ENCODE peak calls at places on chromosomes 6 and 20, in four cellular contexts. H, A, S and G are unnamed samples.

GRCh38 chr6:88059221-88059620 is 11.6 kb downstream of the SPACA1 start:
- DNase-seq in S (no peak), H (no peak), A (no peak), G (no peak)

GRCh38 chr20:63769891-63770474 is 30.4 kb downstream of the SLC2A4RG start:
- DNase-seq in H (no peak), S (no peak), A (no peak), G (no peak)

GRCh38 chr6:167827588-167828324 is 1.0 kb downstream of the AFDN start:
- DNase-seq in H (peak; percentile 43), S (peak; percentile 37), A (no peak), G (no peak)

GRCh38 chr6:138162104-138162946 is 586 bp downstream of the ARFGEF3 start:
- DNase-seq in S (peak; percentile 31), H (no peak), A (peak; percentile 10), G (peak; percentile 59)

GRCh38 chr20:23456416-23456815 is 3.7 kb upstream of the CST11 start:
- DNase-seq in A (no peak), H (no peak), S (no peak), G (no peak)

GRCh38 chr20:3449319-3449718 is 21.5 kb upstream of the ATRN start:
- DNase-seq in H (no peak), A (no peak), S (no peak), G (no peak)

GRCh38 chr6:118562959-118563358 is 14.9 kb downstream of the PLN start:
- DNase-seq in S (no peak), A (no peak), H (no peak), G (no peak)

GRCh38 chr6:129069006-129069405 is 186.1 kb downstream of the LAMA2 start:
- DNase-seq in S (no peak), A (no peak), H (no peak), G (no peak)

DNA sequence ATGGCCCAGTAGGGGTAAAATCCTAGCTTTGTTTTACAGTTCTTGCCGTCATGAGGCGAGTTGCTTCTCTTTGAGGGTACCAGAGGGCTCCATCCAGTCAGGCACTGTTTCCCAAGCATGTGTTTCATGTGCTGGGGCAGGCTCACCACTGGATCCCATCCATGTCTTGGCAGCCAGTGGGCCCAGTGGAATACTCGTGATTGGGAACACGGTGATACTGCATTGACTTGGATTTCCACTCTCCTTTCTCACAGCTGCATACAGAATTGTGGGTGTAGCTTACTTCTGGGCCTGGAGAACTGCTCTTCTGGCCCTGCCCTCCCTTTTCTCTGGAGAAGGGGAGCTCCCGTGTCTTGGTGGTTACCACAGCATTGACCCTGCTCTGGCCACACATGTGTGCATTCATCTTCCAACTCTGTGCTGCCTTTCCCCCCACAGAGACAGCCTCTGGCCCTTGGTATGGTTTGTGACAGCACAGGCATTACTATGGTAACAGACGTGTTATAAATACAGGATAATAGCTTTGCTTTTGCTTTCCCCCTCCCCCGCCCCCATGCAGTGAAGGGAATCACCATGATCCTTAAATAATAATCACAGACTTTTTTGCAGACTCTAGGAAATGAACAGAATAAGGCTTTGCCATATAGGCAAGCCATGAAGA is 21.6 kb downstream of the SOBP start:
- DNase-seq in S (no peak), H (peak; percentile 68), A (no peak), G (no peak)
- H3K4me3 ChIP-seq in S (no peak overlapping the region), H (no peak overlapping the region), A (no peak overlapping the region), G (no peak overlapping the region)

GRCh38 chr6:35633579-35634089 is 55.1 kb downstream of the FKBP5 start:
- DNase-seq in H (no peak), A (no peak), S (no peak), G (no peak)
- H3K4me3 ChIP-seq in H (no peak overlapping the region), A (no peak overlapping the region), S (no peak overlapping the region), G (no peak overlapping the region)

DNA sequence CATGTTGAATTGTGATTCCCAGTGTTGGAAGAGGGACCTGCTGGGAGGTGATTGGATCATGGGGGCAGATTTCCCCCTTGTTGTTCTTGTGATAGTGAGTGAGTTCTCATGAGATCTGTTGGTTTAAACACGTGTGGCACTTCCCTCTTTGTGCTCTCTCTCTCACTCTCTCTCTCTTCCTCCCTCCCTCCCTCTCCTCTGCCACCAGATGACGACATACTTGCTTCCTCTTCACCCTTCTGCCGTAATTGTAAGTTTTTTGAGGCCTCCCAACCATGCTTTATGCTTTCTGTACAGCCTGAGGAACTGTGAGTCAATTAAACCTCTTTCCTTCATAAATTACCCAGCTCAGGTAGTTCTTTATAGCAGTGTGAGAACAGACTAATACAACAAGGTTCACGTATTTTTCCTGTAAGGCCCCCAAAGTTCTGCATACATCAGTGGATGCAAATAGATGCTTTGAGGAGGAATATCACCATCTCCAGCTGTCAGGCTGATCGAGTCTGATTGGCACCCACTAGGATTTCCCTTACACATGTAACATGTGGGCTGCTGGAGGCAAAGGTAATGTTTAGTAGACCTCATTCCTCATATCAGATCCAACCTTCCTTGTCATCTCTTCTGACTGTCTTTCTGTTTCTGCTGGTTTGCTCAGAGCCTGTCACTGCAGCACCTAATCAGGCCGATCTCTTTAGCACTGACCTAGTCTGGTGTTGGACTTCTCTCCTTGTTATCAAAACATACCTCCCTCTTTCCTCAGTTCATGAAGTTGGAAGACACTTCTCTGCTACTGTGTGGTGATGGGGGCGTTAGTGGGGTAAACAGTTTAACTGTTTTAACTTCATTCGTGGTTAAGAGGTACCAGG is 54.3 kb upstream of the BACH2 start:
- DNase-seq in A (no peak), S (no peak), H (no peak), G (no peak)
- H3K4me3 ChIP-seq in A (no peak overlapping the region), S (no peak overlapping the region), H (no peak overlapping the region), G (no peak overlapping the region)

DNA sequence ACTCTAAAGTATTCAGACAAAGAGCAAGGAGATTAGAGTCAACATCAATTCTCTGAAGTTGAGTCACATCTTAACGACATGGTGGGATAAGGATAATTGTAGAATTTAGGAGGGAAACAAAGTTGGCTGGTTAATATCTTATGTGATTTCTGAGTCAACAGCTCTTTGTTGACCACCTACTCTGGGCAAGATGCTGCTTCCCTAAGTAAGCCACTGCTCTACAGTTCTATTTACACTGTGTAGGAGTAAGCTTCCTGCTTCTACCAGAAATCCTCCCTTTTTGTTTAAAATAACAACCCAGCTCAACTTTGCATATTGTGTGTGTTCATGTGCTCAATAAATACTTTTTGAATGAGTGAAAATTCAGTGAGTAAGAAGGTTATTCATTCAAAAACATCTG is 3.1 kb downstream of the HS3ST5 start:
- DNase-seq in A (no peak), S (no peak), H (no peak), G (no peak)
- H3K4me3 ChIP-seq in A (no peak overlapping the region), S (no peak overlapping the region), H (no peak overlapping the region), G (no peak overlapping the region)

GRCh38 chr6:116459927-116460326 is 1.2 kb upstream of the CALHM6 start:
- DNase-seq in A (no peak), S (no peak), H (no peak), G (no peak)

GRCh38 chr6:116461563-116462507 is 660 bp downstream of the CALHM6 start:
- DNase-seq in S (no peak), H (peak; percentile 56), A (no peak), G (no peak)

GRCh38 chr6:116465246-116465645 is 4.1 kb downstream of the CALHM6 start:
- DNase-seq in A (no peak), H (no peak), S (no peak), G (no peak)

GRCh38 chr6:116461075-116461474 is at the start of gene CALHM6:
- DNase-seq in S (no peak), A (no peak), H (no peak), G (no peak)

DNA sequence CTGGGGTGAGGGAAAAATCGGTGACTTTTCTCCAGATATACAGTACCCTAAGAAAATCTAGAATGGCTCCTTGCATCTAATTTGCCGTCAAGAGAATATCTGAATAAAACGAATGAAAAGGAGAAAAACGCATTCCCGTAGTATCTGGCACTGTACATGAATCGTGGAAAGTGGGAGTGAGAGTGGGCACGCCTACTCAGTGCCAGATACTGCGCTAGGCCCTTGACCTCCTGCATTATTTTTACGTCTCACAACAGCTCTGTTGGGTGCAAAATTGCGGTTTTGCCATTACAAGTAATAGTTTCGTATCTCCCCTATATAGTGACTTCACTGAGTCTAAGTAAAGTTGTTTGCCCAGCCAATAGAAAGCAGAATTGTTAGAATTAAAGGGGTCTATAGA is 1.3 kb downstream of the CALHM6 start:
- DNase-seq in S (no peak), A (no peak), H (no peak), G (no peak)
- H3K4me3 ChIP-seq in S (peak overlapping the region; percentile 26), A (no peak overlapping the region), H (no peak overlapping the region), G (no peak overlapping the region)

DNA sequence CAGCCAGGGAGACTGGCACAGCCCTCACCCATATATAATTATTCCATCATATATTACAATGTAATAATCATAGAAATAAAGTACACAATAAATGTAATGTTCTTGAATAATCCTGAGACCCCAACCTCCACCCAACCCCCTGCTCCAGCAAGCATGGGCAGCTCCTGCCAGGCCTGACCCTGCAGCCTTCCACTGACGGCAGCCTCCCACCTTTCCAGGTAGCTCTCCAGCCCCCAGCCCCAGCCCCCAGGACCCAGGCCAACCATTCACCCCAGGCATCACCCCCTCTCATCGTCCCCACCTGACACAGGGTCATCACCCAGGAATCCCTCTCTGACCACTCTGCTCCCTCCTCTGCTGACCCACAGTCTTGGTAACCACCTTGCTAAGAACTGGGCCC is 14.6 kb downstream of the TFEB start:
- DNase-seq in A (no peak), H (no peak), S (no peak), G (no peak)
- H3K4me3 ChIP-seq in A (no peak overlapping the region), H (no peak overlapping the region), S (no peak overlapping the region), G (no peak overlapping the region)

GRCh38 chr6:47938411-47938810 is 156.6 kb downstream of the OPN5 start:
- DNase-seq in S (no peak), A (no peak), H (no peak), G (no peak)
- H3K4me3 ChIP-seq in S (no peak overlapping the region), A (no peak overlapping the region), H (no peak overlapping the region), G (no peak overlapping the region)